ENCODE peak calls at places on chromosomes 13 and 19, in eight cellular contexts. I is SK-N-MC, G is vagina, R is Panc1, D is stomach, U is esophagus muscularis mucosa, H is SK-N-SH, Y is H1. W is an unnamed sample.

GRCh38 chr13:102402292-102402691 is 444 bp upstream of the FGF14 start:
- DNase-seq in G (no peak), H (peak), Y (peak), R (no peak), D (no peak), I (no peak), U (no peak), W (peak)

GRCh38 chr19:30649934-30650614 is 277.9 kb downstream of the ZNF536 start:
- DNase-seq in H (peak), Y (peak), D (no peak), R (peak), I (peak), G (no peak), U (no peak), W (no peak)

GRCh38 chr13:103325675-103326074 is 259.5 kb upstream of the SLC10A2 start:
- DNase-seq in R (no peak), D (no peak), G (no peak), U (no peak), Y (no peak), I (no peak), H (no peak), W (no peak)

GRCh38 chr13:69857188-69857821 is 250.3 kb upstream of the ATXN8OS start:
- DNase-seq in D (no peak), I (peak), Y (no peak), H (peak), G (no peak), R (peak), U (no peak), W (no peak)

GRCh38 chr19:1098177-1099051 is 3.2 kb upstream of the POLR2E start:
- DNase-seq in Y (no peak), U (no peak), R (no peak), D (peak), G (no peak), H (no peak), I (no peak), W (peak)

GRCh38 chr19:58001895-58002369 is 688 bp downstream of the ZNF606 start:
- DNase-seq in U (no peak), G (no peak), I (no peak), H (peak), R (no peak), D (no peak), Y (no peak), W (peak)

GRCh38 chr19:30919737-30920136 is 429.5 kb downstream of the TSHZ3 start:
- DNase-seq in I (no peak), G (no peak), U (no peak), R (no peak), D (no peak), H (no peak), Y (no peak), W (no peak)

GRCh38 chr13:108263961-108264360 is 5.6 kb upstream of the TNFSF13B start:
- DNase-seq in D (no peak), I (no peak), G (no peak), R (no peak), Y (no peak), U (no peak), H (no peak), W (no peak)

GRCh38 chr19:41344162-41344561 is 9.6 kb downstream of the TGFB1 start:
- DNase-seq in U (no peak), G (no peak), Y (no peak), H (no peak), R (no peak), I (no peak), D (no peak), W (no peak)

GRCh38 chr13:109897988-109898623 is 111.7 kb upstream of the IRS2 start:
- DNase-seq in I (no peak), U (peak), R (no peak), H (no peak), D (no peak), Y (no peak), G (no peak), W (no peak)

GRCh38 chr19:31071157-31071855 is 277.9 kb downstream of the TSHZ3 start:
- DNase-seq in R (no peak), D (no peak), G (no peak), H (no peak), I (peak), Y (no peak), U (no peak), W (peak)

GRCh38 chr19:45305007-45305406 is 17.7 kb downstream of the CKM start:
- DNase-seq in G (no peak), R (no peak), D (no peak), U (no peak), H (no peak), I (no peak), Y (no peak), W (no peak)

GRCh38 chr19:55158848-55159793 is 1.6 kb upstream of the TNNI3 start:
- DNase-seq in R (no peak), I (no peak), G (no peak), D (no peak), Y (no peak), H (no peak), U (no peak), W (no peak)

GRCh38 chr19:42428676-42429075 is 1.5 kb upstream of the LIPE start:
- DNase-seq in Y (no peak), U (no peak), D (no peak), R (no peak), G (no peak), H (no peak), I (no peak), W (no peak)
- TF ChIP-seq POLR2AphosphoS5 in Y (no peak), U (no peak), D (no peak), R (no peak), G (no peak), H (no peak), I (no peak), W (no peak)

GRCh38 chr13:31043891-31044657 is 111.6 kb downstream of the TEX26 start:
- DNase-seq in D (peak), U (peak), I (no peak), H (peak), Y (peak), G (no peak), R (peak), W (peak)
- TF ChIP-seq POLR2AphosphoS5 in D (no peak), U (peak), I (no peak), H (no peak), Y (no peak), G (peak), R (no peak), W (no peak)

GRCh38 chr19:13085673-13086072 is 17.0 kb downstream of the LYL1 start:
- DNase-seq in G (no peak), I (no peak), Y (no peak), H (no peak), D (no peak), R (no peak), U (no peak), W (no peak)
- TF ChIP-seq POLR2AphosphoS5 in G (no peak), I (no peak), Y (no peak), H (no peak), D (no peak), R (no peak), U (no peak), W (no peak)

GRCh38 chr13:46378411-46378810 is 8.6 kb downstream of the RUBCNL start:
- DNase-seq in U (no peak), Y (no peak), H (no peak), R (no peak), I (no peak), G (no peak), D (no peak), W (no peak)
- TF ChIP-seq POLR2AphosphoS5 in U (no peak), Y (no peak), H (no peak), R (no peak), I (no peak), G (no peak), D (no peak), W (no peak)

DNA sequence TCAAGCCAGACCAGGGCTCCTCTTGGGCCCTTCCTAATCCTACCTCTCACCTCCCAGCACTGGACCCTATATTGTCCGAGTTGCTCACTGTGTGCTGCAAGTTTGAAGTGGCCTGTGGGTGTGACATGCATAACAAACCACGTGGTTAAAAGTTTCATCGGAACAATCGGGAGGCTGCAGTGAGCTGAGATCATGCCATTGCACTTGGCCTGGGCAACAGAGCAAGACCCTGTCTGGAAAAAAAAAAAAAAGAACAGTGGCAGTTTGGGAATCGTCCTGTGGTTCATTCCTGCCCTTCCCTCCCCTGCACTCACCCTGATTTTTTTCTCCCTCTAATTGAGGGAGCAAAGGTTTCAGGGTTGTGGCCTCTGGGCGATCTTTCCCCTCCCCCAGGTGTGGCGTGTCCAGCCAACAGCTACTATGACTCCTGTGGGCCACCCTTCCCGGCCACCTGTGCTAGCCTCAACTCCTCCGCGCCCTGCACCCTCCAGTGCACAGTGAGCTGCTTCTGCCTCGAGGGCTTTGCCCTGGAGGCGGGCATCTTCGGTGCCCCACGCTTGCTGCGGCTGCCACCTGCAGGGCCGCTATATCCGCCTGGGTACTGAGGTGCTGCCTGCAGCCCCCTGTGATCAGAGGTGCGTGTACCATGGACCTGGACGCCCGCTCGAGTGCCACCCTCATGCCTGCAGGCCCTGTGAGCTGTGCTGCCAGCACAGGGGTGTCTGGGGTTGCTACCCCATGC is 16.3 kb upstream of the FXYD3 start:
- DNase-seq in D (no peak), I (no peak), R (no peak), U (no peak), Y (no peak), H (no peak), G (no peak), W (no peak)
- TF ChIP-seq POLR2AphosphoS5 in D (no peak), I (no peak), R (no peak), U (no peak), Y (no peak), H (no peak), G (no peak), W (no peak)

GRCh38 chr19:35478794-35479193 is 11.5 kb downstream of the KRTDAP start:
- DNase-seq in G (no peak), U (no peak), Y (no peak), D (no peak), R (no peak), I (no peak), H (no peak), W (no peak)

GRCh38 chr19:35479278-35479677 is 11.0 kb downstream of the KRTDAP start:
- DNase-seq in U (no peak), H (no peak), G (no peak), D (peak), Y (no peak), R (no peak), I (no peak), W (no peak)

GRCh38 chr19:35474104-35474503 is 16.2 kb downstream of the KRTDAP start:
- DNase-seq in H (no peak), I (no peak), U (no peak), Y (no peak), D (no peak), G (no peak), R (no peak), W (no peak)

GRCh38 chr19:35471946-35472345 is 18.3 kb downstream of the KRTDAP start:
- DNase-seq in D (no peak), Y (no peak), I (no peak), R (no peak), G (no peak), U (no peak), H (no peak), W (no peak)

DNA sequence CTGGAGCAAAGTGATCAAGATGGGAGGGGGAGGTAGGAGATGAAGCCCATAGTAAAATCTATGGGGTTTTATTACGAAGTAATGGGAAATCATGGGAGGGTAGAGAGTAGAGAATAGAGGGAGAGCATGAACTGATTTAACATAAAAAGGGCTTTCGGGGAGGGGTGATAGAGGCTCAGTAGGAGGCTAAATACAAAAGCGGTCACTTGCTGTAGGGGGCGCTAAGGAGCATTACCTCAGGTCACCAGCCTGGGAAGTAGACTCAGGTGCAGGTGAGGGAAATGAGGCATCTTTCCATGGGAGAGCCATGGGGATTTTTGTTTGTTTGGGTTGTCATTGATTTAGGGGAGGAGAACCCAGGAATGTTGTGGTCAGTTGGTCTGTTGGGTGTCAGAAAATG is 14.1 kb downstream of the KRTDAP start:
- DNase-seq in G (no peak), D (no peak), H (no peak), I (no peak), Y (peak), R (no peak), U (no peak), W (no peak)
- TF ChIP-seq POLR2AphosphoS5 in G (no peak), D (no peak), H (no peak), I (no peak), Y (no peak), R (no peak), U (no peak), W (no peak)

DNA sequence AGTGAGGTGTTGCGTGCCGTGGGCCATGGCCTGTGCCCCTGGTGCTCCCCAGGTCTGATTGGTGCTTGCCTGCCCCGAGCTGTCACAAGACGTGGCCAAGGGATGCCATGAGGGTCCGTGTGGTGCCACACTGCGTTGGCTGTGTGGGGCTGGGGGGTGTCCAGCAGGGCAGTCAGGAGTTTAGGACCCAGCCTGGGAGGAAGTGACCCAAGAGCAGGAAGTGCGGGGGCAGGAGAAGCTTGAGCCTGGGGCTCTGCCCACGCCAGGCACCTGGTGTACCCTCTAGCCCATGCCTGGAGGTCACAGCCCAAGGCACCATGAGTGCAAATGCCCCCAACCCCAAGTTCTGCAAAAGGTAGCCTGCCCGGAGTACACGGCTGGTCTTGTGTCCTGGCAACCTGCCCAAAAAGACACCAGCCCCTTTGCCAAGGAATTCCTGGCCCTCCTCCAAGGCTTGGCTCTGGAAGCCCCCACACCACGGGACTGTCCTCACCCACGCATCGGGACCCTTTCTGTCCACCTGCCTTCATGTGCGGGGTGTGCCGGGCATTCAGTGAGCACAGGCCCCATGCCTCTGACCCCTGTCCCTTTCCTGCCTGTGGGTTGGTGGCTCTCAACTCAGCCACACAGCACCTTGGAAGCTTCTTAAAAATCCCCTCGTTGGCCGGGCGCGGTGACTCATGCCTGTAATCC is 24.9 kb downstream of the MPND start:
- DNase-seq in H (no peak), U (no peak), Y (peak), G (no peak), D (no peak), I (no peak), R (no peak), W (no peak)
- TF ChIP-seq POLR2AphosphoS5 in H (no peak), U (no peak), Y (no peak), G (no peak), D (no peak), I (no peak), R (no peak), W (no peak)

GRCh38 chr13:65347420-65348030 is 1882.6 kb downstream of the PCDH9 start:
- DNase-seq in R (no peak), I (no peak), H (peak), D (no peak), U (no peak), G (no peak), Y (no peak), W (no peak)
- TF ChIP-seq POLR2AphosphoS5 in R (no peak), I (no peak), H (no peak), D (no peak), U (no peak), G (no peak), Y (no peak), W (no peak)